ENCODE peak calls at places on chromosomes 16 and 17, in eight cellular contexts. Y is tibial nerve, C is heart left ventricle, M is body of pancreas, H is ovary, X is transverse colon, N is stomach, J is prostate gland. O is an unnamed sample. For H3K36me3, the result is how much of the 10 kb centered on the place peaks cover.

GRCh38 chr16:57537194-57537505 is 779 bp upstream of the CCDC102A start:
- DNase-seq in Y (no peak), H (no peak), X (no peak), N (no peak), C (no peak), J (no peak), M (no peak), O (no peak)

GRCh38 chr16:17467923-17468540 is 2.7 kb downstream of the XYLT1 start:
- DNase-seq in Y (peak), C (peak), H (peak), M (peak), X (peak), J (peak), N (peak), O (peak)

GRCh38 chr16:534089-534635 is 6.7 kb downstream of the CAPN15 start:
- DNase-seq in M (peak), N (peak), H (no peak), Y (no peak), C (no peak), J (no peak), X (peak), O (no peak)

GRCh38 chr16:84928679-84929420 is 82.5 kb downstream of the ZDHHC7 start:
- DNase-seq in H (peak), N (peak), J (no peak), M (peak), Y (peak), C (peak), X (peak), O (no peak)

GRCh38 chr16:15031179-15031578 is 24.7 kb downstream of the NTAN1 start:
- DNase-seq in X (peak), C (no peak), M (no peak), H (no peak), Y (no peak), J (no peak), N (no peak), O (no peak)

GRCh38 chr16:46906360-46907060 is 22.3 kb downstream of the GPT2 start:
- DNase-seq in Y (no peak), C (no peak), N (no peak), X (no peak), M (no peak), H (no peak), J (no peak), O (no peak)

GRCh38 chr17:77383613-77384608 is 243.1 kb downstream of the SEC14L1 start:
- DNase-seq in H (no peak), X (no peak), C (peak), Y (no peak), J (peak), N (peak), M (peak), O (peak)

GRCh38 chr17:7711356-7711755 is 6.2 kb upstream of the DNAH2 start:
- DNase-seq in M (no peak), X (no peak), Y (no peak), J (no peak), C (no peak), N (no peak), H (no peak), O (no peak)

GRCh38 chr16:63302841-63303240 is 1266.6 kb upstream of the CDH8 start:
- DNase-seq in N (no peak), X (no peak), M (no peak), J (no peak), Y (no peak), H (no peak), C (no peak), O (no peak)

GRCh38 chr17:44672479-44673093 is 16.3 kb downstream of the MEIOC start:
- DNase-seq in X (no peak), J (no peak), C (no peak), Y (no peak), H (no peak), N (no peak), M (no peak), O (no peak)

GRCh38 chr16:51149721-51150158 is 1.3 kb downstream of the SALL1 start:
- DNase-seq in M (no peak), Y (no peak), C (no peak), H (peak), N (no peak), X (no peak), J (no peak), O (no peak)

GRCh38 chr16:30658731-30659506 is 688 bp downstream of the FBRS start:
- DNase-seq in Y (peak), M (peak), H (peak), N (peak), J (peak), C (peak), X (no peak), O (peak)

GRCh38 chr16:67281536-67282446 is 2.5 kb downstream of the PLEKHG4 start:
- DNase-seq in J (no peak), N (no peak), Y (no peak), X (no peak), H (no peak), C (no peak), M (no peak), O (no peak)

GRCh38 chr17:81471804-81472456 is 40.7 kb downstream of the ACTG1 start:
- DNase-seq in H (peak), C (no peak), X (peak), Y (peak), M (peak), N (no peak), J (peak), O (peak)

DNA sequence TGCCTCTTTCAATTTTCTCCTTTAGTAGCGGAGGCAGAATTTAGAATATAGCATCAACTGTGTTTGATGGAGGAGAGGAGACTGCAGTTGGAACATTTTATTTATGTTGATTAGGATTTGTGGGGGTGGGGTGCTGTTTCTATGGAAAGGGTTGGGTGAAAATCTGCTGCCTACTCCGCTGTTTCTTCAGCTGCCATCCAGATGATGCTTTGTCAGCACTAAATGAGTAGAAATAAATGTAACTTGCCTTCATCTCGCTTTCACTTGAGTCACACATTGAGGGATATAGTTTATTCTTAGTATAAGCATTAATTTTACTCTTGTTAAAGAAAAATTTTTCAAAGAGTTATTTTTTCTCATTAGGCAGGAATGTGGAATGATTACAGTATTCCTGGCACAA is 42.1 kb downstream of the ABHD15 start:
- DNase-seq in J (no peak), X (no peak), M (no peak), H (no peak), N (no peak), C (no peak), Y (no peak), O (no peak)
- H3K36me3 ChIP-seq in J (under half), X (under half), M (under half), H (under half), N (half or more), C (half or more), Y (under half), O (under half)

GRCh38 chr16:88720396-88720970 is 14.2 kb downstream of the CTU2 start:
- DNase-seq in J (no peak), N (no peak), X (no peak), M (no peak), C (no peak), Y (no peak), H (no peak), O (no peak)

GRCh38 chr16:88718178-88718577 is 11.9 kb downstream of the CTU2 start:
- DNase-seq in J (no peak), X (no peak), M (no peak), H (no peak), Y (no peak), C (no peak), N (no peak), O (no peak)

GRCh38 chr16:88721236-88721635 is 14.9 kb downstream of the CTU2 start:
- DNase-seq in X (no peak), C (no peak), J (no peak), H (no peak), N (no peak), Y (no peak), M (no peak), O (no peak)

GRCh38 chr16:88719933-88720296 is 13.6 kb downstream of the CTU2 start:
- DNase-seq in J (no peak), C (no peak), Y (no peak), N (no peak), H (no peak), X (no peak), M (no peak), O (no peak)

DNA sequence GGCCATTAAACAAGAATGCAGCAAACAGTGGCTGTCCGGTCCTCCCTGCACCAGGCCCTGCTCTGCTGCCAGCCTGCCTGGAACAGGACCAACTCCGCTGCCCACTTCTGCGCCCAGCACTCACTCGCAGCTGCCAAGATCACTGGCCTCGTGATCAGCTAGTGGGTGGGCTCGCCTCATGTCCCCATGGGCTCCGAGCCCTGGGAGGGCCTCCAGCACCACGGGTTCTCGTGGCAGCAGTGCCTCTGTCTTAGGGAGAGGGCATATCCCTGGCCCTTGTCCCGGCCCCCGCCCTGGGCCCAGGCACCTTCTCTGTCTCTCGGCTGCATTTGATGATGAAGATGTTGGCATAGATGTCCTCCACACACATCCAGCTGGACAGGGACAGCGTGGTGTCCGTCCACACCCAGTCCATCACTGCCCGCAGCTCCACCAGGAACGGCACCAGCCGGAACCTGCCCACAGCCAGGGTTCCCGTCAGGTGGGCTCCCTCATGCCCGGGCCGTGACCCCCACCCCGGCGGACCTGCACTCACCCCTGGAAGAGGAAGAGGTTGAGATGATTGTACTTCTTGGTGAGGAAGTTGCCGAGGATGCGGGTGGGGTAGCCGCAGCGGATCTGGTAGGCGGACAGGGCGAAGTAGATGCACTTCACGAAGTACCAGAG is 13.1 kb downstream of the CTU2 start:
- DNase-seq in N (no peak), Y (no peak), H (no peak), C (no peak), M (no peak), J (no peak), X (peak), O (peak)
- TF ChIP-seq POLR2A in N (no peak), Y (no peak), H (no peak), C (no peak), M (no peak), J (no peak), X (no peak), O (no peak)

DNA sequence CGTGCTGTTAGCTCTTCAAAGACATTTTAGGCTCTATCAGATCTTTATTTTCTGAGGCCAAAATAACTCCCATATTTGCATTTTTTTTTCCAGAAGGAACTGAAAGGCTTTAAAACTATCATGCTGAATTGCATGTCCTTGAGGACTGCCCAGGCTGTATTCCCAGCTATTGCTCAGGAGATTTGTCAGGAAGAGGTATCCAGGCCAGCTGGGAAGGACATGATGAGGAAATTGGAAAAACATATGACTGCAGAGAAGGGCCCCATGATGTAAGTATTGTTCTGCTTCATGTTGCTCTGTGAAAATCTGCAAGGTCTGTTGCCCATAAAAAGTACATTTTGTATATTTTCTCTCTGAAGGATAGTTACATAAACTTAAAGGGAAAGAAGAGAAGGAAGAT is 5.7 kb downstream of the CDC6 start:
- DNase-seq in M (no peak), C (no peak), Y (peak), N (no peak), H (no peak), X (no peak), J (no peak), O (no peak)
- H3K36me3 ChIP-seq in M (under half), C (under half), Y (under half), N (under half), H (under half), X (under half), J (under half), O (under half)

DNA sequence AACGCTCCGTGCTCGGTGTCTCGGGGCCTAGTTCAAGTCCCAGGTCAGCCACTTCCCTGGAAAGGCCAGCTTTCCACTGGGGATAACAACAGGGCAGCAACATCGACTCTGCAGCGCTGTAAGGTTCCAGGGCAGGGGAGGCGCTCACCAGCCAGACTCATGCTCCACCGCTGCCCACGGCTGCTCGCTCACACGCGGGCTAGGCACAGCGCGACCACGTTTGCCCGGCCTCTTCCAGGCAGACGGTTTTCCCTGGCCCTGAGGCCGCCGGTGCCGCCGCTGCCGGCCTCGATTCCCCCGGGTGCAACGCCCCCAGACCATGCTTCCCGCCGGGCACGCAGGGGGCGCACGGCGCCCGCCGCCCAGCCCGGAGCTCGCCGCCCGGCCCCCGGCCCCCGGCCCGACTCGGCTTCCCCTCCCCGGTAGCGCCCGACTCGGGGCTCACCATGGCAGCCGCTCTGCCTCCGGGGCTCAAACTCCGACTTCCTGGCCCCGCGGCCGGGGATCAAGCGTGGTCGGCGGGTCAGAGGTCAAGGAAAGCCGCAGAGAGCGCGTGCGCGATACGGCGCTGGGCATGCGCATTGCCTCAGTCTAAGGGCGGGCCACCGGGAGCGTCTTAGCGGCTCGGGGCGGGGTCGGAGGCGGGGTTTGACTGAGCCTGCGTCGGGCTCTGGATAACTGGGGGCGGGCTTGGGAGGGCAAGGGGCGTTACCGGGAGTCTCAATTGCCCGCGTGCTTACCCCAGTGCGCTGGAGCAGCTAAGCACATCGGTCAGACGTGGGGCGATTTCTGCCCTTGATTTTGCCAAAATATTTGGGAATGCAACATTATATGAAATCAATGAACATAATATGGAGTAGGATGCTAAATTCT is at the start of gene PAM16:
- DNase-seq in N (peak), Y (peak), C (peak), H (peak), J (peak), M (peak), X (peak), O (peak)
- TF ChIP-seq POLR2A in N (no peak), Y (no peak), C (peak), H (peak), J (no peak), M (no peak), X (peak), O (no peak)

GRCh38 chr16:1630450-1631213 is 18.5 kb downstream of the CRAMP1 start:
- DNase-seq in Y (no peak), N (no peak), X (no peak), M (no peak), C (no peak), H (no peak), J (peak), O (no peak)
- H3K36me3 ChIP-seq in Y (under half), N (half or more), X (under half), M (under half), C (half or more), H (under half), J (under half), O (under half)

DNA sequence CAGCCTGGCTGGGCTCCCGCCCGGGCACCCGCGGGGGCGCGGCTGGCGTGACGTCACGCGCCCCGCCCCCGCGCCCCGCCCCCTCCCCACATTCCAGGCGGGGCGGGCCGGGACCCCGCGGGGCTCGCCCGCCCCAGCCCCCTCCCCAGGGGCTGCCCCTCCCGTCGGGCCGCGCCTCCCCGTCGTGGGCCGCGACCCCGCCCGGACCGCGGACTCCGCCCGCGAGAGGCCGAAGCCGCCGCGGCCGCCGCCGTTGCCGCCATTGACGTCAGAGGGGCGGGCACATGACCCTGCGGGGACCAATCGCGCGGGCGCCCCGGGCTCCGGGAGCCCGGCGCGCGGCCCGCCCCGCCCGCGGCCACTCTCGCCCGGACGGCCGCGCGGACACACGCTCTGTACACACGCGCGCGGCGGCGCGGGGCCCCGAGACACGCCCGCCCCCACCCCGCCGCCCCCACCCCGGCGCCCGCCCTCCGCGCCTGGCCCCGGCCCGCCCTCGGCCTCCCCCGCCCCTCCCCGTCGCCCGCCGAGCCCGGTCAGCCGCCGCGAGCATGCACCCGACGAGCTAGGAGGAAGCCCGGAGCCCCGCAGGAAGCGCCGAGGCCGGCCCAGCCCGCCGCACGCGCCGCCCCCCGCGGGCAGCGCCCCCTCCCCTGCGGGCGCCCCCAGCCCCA is at the start of gene CMIP:
- DNase-seq in M (peak), X (peak), J (peak), H (peak), C (peak), Y (peak), N (peak), O (peak)
- TF ChIP-seq POLR2A in M (no peak), X (no peak), J (no peak), H (no peak), C (no peak), Y (no peak), N (no peak), O (peak)

GRCh38 chr17:5539286-5539685 is 45.0 kb downstream of the NLRP1 start:
- DNase-seq in C (no peak), J (no peak), N (no peak), M (no peak), H (no peak), Y (no peak), X (no peak), O (no peak)
- H3K36me3 ChIP-seq in C (half or more), J (under half), N (under half), M (under half), H (under half), Y (under half), X (under half), O (under half)

DNA sequence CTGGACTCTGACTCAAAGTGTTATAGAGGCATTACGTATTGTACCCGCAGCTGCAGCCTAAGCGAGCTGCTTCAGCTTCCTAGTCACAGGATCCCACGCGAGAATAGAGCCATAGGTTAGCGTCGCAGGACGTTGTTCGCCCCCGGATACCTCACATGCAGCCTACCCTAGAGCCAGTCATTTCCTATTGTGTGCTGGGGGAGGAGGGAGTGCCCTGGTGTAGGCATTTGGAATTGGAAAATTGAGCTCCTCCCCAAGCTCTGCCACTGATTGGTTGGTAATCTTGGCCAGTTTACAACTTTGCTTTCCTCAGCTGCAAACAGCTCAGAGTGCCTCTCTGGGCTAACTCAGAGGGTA is 530 bp downstream of the NAA60 start:
- DNase-seq in Y (no peak), X (peak), M (no peak), H (no peak), J (no peak), N (peak), C (no peak), O (no peak)
- TF ChIP-seq POLR2A in Y (no peak), X (peak), M (no peak), H (no peak), J (no peak), N (no peak), C (no peak), O (no peak)

GRCh38 chr17:38711792-38712571 is 6.9 kb downstream of the MLLT6 start:
- DNase-seq in N (no peak), M (peak), Y (no peak), J (no peak), X (no peak), C (no peak), H (no peak), O (no peak)
- H3K36me3 ChIP-seq in N (half or more), M (under half), Y (under half), J (under half), X (under half), C (half or more), H (under half), O (under half)

O was measured in thyroid gland.